ENCODE peak calls at places on chromosomes 11 and 22, in nine cellular contexts. O is activated CD4-positive, alpha-beta T cell treated with anti-CD3 and anti-CD28 coated beads for 24 hours; J is HCEC 1CT; E is Right ventricle myocardium superior; A is H54; I is activated naive CD4-positive, alpha-beta T cell treated with anti-CD3 and anti-CD28 coated beads, Interleukin-2, amount 50 U/mL, for 16 hours; F is stimulated activated effector memory CD8-positive, alpha-beta T cell treated with anti-CD3 and anti-CD28 coated beads, Interleukin-12 subunit alpha, Interleukin-12 subunit beta, amount 100 ng/mL, for 72 hours; N is choroid plexus epithelial cell; X is GM04503. Y is an unnamed sample.

GRCh38 chr11:66906077-66906929 is 49.4 kb downstream of the LRFN4 start:
- DNase-seq in X (no peak), A (no peak), O (no peak), F (no peak), I (no peak), N (peak; percentile 64), E (peak; percentile 67), J (peak; percentile 18), Y (no peak)

GRCh38 chr22:26956346-26956745 is 299.0 kb downstream of the MIAT start:
- DNase-seq in N (no peak), O (no peak), F (no peak), X (no peak), A (no peak), I (no peak), E (no peak), J (no peak), Y (no peak)

GRCh38 chr11:2315395-2316168 is 13.8 kb downstream of the TSPAN32 start:
- DNase-seq in I (no peak), O (no peak), A (no peak), E (peak; percentile 49), J (no peak), X (no peak), F (no peak), N (no peak), Y (no peak)

GRCh38 chr11:88164320-88164719 is 10.9 kb downstream of the RAB38 start:
- DNase-seq in O (no peak), E (no peak), A (no peak), I (no peak), N (no peak), J (no peak), X (no peak), F (no peak), Y (no peak)

GRCh38 chr22:30459206-30460052 is 12.4 kb downstream of the SEC14L3 start:
- DNase-seq in I (no peak), E (no peak), X (no peak), J (no peak), F (no peak), A (no peak), N (peak; percentile 39), O (no peak), Y (peak; percentile 25)

GRCh38 chr11:104073950-104074349 is 37.5 kb downstream of the DDI1 start:
- DNase-seq in O (no peak), J (peak; percentile 54), F (no peak), E (no peak), N (no peak), A (peak; percentile 0), I (no peak), X (no peak), Y (no peak)

GRCh38 chr11:4019891-4020290 is 74.7 kb upstream of the RRM1 start:
- DNase-seq in F (no peak), A (no peak), E (no peak), I (no peak), J (no peak), X (no peak), O (no peak), N (no peak), Y (no peak)

GRCh38 chr11:77547863-77548551 is 41.7 kb upstream of the AQP11 start:
- DNase-seq in X (peak; percentile 20), I (no peak), E (no peak), N (peak; percentile 87), O (no peak), F (no peak), A (peak; percentile 37), J (peak; percentile 62), Y (peak; percentile 19)

GRCh38 chr11:9893474-9893873 is 229.6 kb downstream of the SWAP70 start:
- DNase-seq in F (no peak), O (no peak), J (no peak), A (no peak), N (peak; percentile 32), E (no peak), X (no peak), I (no peak), Y (no peak)

GRCh38 chr11:12889243-12889642 is 119.9 kb upstream of the RASSF10 start:
- DNase-seq in F (no peak), I (no peak), J (peak; percentile 58), O (no peak), E (peak; percentile 58), N (peak; percentile 85), A (peak; percentile 48), X (peak; percentile 61), Y (no peak)

GRCh38 chr11:64340671-64341335 is 799 bp downstream of the CCDC88B start:
- DNase-seq in A (no peak), E (peak; percentile 79), I (peak; percentile 73), F (peak; percentile 81), N (no peak), J (no peak), X (no peak), O (peak; percentile 79), Y (peak; percentile 93)

GRCh38 chr11:1138053-1138452 is 19.7 kb upstream of the MUC5AC start:
- DNase-seq in E (no peak), O (no peak), A (no peak), F (no peak), X (no peak), N (peak; percentile 18), J (peak; percentile 63), I (no peak), Y (peak; percentile 25)

GRCh38 chr22:37416806-37417205 is 10.5 kb downstream of the ELFN2 start:
- DNase-seq in A (no peak), J (no peak), X (no peak), E (no peak), O (no peak), N (no peak), F (no peak), I (no peak), Y (peak; percentile 48)

GRCh38 chr11:43687120-43687791 is 6.7 kb downstream of the HSD17B12 start:
- DNase-seq in E (peak; percentile 68), N (peak; percentile 81), X (peak; percentile 2), O (no peak), A (no peak), F (no peak), I (no peak), J (peak; percentile 54), Y (no peak)

GRCh38 chr22:37192741-37193140 is 4.7 kb upstream of the C1QTNF6 start:
- DNase-seq in A (no peak), X (no peak), E (no peak), O (no peak), J (no peak), F (no peak), N (no peak), I (no peak), Y (no peak)

GRCh38 chr11:121487191-121487590 is 34.4 kb upstream of the SORL1-AS1 start:
- DNase-seq in J (no peak), F (no peak), N (no peak), O (no peak), E (no peak), A (no peak), I (no peak), X (no peak), Y (no peak)

GRCh38 chr11:952406-953385 is 27.0 kb downstream of the AP2A2 start:
- DNase-seq in J (no peak), I (no peak), X (no peak), N (peak; percentile 67), O (no peak), F (no peak), E (no peak), A (no peak), Y (no peak)

GRCh38 chr11:87879118-87879517 is 296.1 kb downstream of the RAB38 start:
- DNase-seq in F (no peak), N (peak; percentile 31), A (no peak), E (no peak), O (no peak), I (no peak), X (peak; percentile 12), J (peak; percentile 63), Y (no peak)

GRCh38 chr11:113689711-113690618 is 16.1 kb downstream of the TMPRSS5 start:
- DNase-seq in X (no peak), N (no peak), E (no peak), F (no peak), A (no peak), O (no peak), I (no peak), J (no peak), Y (no peak)

GRCh38 chr22:42655693-42656092 is 6.5 kb upstream of the CYB5R3 start:
- DNase-seq in A (no peak), E (no peak), F (no peak), X (no peak), I (no peak), J (no peak), N (no peak), O (no peak), Y (no peak)

GRCh38 chr11:460331-461199 is 10.5 kb downstream of the PTDSS2 start:
- DNase-seq in A (no peak), O (no peak), F (no peak), N (peak; percentile 20), E (peak; percentile 81), X (no peak), I (no peak), J (no peak), Y (no peak)

GRCh38 chr11:32307449-32307848 is 127.9 kb downstream of the WT1 start:
- DNase-seq in N (no peak), J (no peak), X (no peak), F (no peak), A (no peak), E (no peak), O (no peak), I (no peak), Y (no peak)

GRCh38 chr11:115612331-115612730 is 108.1 kb upstream of the CADM1 start:
- DNase-seq in O (no peak), E (no peak), I (no peak), A (no peak), J (no peak), F (no peak), X (no peak), N (peak; percentile 2), Y (no peak)

GRCh38 chr22:50267591-50268390 is 2.4 kb downstream of the MAPK11 start:
- DNase-seq in F (no peak), I (peak; percentile 63), A (no peak), J (no peak), E (peak; percentile 75), N (peak; percentile 61), X (no peak), O (no peak), Y (peak; percentile 70)

GRCh38 chr22:40270748-40271373 is 75.4 kb upstream of the ADSL start:
- DNase-seq in A (no peak), E (no peak), J (no peak), F (no peak), O (no peak), N (no peak), I (no peak), X (no peak), Y (no peak)

GRCh38 chr22:35046744-35047462 is 19.1 kb upstream of the ISX start:
- DNase-seq in I (no peak), J (no peak), F (no peak), O (no peak), E (no peak), N (no peak), A (no peak), X (no peak), Y (no peak)

GRCh38 chr11:8315463-8315862 is 51.8 kb upstream of the LMO1 start:
- DNase-seq in I (no peak), A (no peak), F (no peak), E (no peak), J (no peak), X (no peak), N (no peak), O (no peak), Y (no peak)

GRCh38 chr11:76054330-76054729 is 152.0 kb downstream of the WNT11 start:
- DNase-seq in X (no peak), N (no peak), E (no peak), O (no peak), J (no peak), F (no peak), A (no peak), I (no peak), Y (no peak)

GRCh38 chr11:64619811-64620285 is 28.8 kb downstream of the SLC22A12 start:
- DNase-seq in N (peak; percentile 82), I (no peak), X (no peak), J (peak; percentile 32), E (no peak), O (peak; percentile 4), F (no peak), A (peak; percentile 71), Y (no peak)

GRCh38 chr22:31345331-31346254 is 553 bp downstream of the PATZ1 start:
- DNase-seq in A (peak; percentile 71), I (peak; percentile 89), N (peak; percentile 88), F (peak; percentile 91), X (no peak), E (peak; percentile 91), O (peak; percentile 79), J (peak; percentile 81), Y (peak; percentile 92)

GRCh38 chr11:23391031-23391430 is 530.8 kb upstream of the CCDC179 start:
- DNase-seq in F (no peak), E (no peak), I (no peak), A (no peak), J (no peak), N (no peak), X (no peak), O (no peak), Y (no peak)

Y was measured in stimulated activated naive CD8-positive, alpha-beta T cell treated with anti-CD3 and anti-CD28 coated beads, Interleukin-15, Interleukin-2, amounts not matched to agents 100 U/mL and 50 U/mL, for 24 hours.